ENCODE peak calls at places on chromosomes 6 and 20, in four cellular contexts. One of them, this sample, is unnamed.

GRCh38 chr6:79070206-79070825 is 7.7 kb downstream of the PHIP start:
- DNase-seq in Peyer's patch: no peak
- DNase-seq in fibroblast of lung: peak
- DNase-seq in stimulated activated CD8-positive, alpha-beta memory T cell treated with anti-CD3 and anti-CD28 coated beads, Interleukin-4, amount 100 ng/mL, for 1 hour: no peak
- DNase-seq in this sample: no peak

GRCh38 chr20:12113468-12114371 is 196.0 kb downstream of the BTBD3 start:
- DNase-seq in stimulated activated CD8-positive, alpha-beta memory T cell treated with anti-CD3 and anti-CD28 coated beads, Interleukin-4, amount 100 ng/mL, for 1 hour: no peak
- DNase-seq in Peyer's patch: no peak
- DNase-seq in fibroblast of lung: peak
- DNase-seq in this sample: peak

GRCh38 chr6:154868143-154868594 is 126.9 kb upstream of the TIAM2 start:
- DNase-seq in Peyer's patch: peak
- DNase-seq in fibroblast of lung: peak
- DNase-seq in stimulated activated CD8-positive, alpha-beta memory T cell treated with anti-CD3 and anti-CD28 coated beads, Interleukin-4, amount 100 ng/mL, for 1 hour: no peak
- DNase-seq in this sample: no peak

GRCh38 chr20:32727663-32728062 is 15.6 kb downstream of the COMMD7 start:
- DNase-seq in fibroblast of lung: peak
- DNase-seq in Peyer's patch: no peak
- DNase-seq in stimulated activated CD8-positive, alpha-beta memory T cell treated with anti-CD3 and anti-CD28 coated beads, Interleukin-4, amount 100 ng/mL, for 1 hour: no peak
- DNase-seq in this sample: no peak

GRCh38 chr6:78525961-78526360 is 341.4 kb upstream of the IRAK1BP1 start:
- DNase-seq in stimulated activated CD8-positive, alpha-beta memory T cell treated with anti-CD3 and anti-CD28 coated beads, Interleukin-4, amount 100 ng/mL, for 1 hour: no peak
- DNase-seq in fibroblast of lung: no peak
- DNase-seq in Peyer's patch: no peak
- DNase-seq in this sample: no peak

GRCh38 chr20:45701104-45701503 is 734 bp upstream of the WFDC13 start:
- DNase-seq in Peyer's patch: no peak
- DNase-seq in stimulated activated CD8-positive, alpha-beta memory T cell treated with anti-CD3 and anti-CD28 coated beads, Interleukin-4, amount 100 ng/mL, for 1 hour: no peak
- DNase-seq in fibroblast of lung: no peak
- DNase-seq in this sample: no peak

GRCh38 chr20:9054176-9054575 is 14.7 kb upstream of the PLCB4 start:
- DNase-seq in Peyer's patch: no peak
- DNase-seq in stimulated activated CD8-positive, alpha-beta memory T cell treated with anti-CD3 and anti-CD28 coated beads, Interleukin-4, amount 100 ng/mL, for 1 hour: no peak
- DNase-seq in fibroblast of lung: peak
- DNase-seq in this sample: no peak

GRCh38 chr6:8434727-8435092 is 635 bp downstream of the SLC35B3 start:
- DNase-seq in stimulated activated CD8-positive, alpha-beta memory T cell treated with anti-CD3 and anti-CD28 coated beads, Interleukin-4, amount 100 ng/mL, for 1 hour: no peak
- DNase-seq in fibroblast of lung: no peak
- DNase-seq in Peyer's patch: no peak
- DNase-seq in this sample: no peak

GRCh38 chr6:161462148-161462547 is 188.3 kb upstream of the AGPAT4 start:
- DNase-seq in stimulated activated CD8-positive, alpha-beta memory T cell treated with anti-CD3 and anti-CD28 coated beads, Interleukin-4, amount 100 ng/mL, for 1 hour: no peak
- DNase-seq in Peyer's patch: no peak
- DNase-seq in fibroblast of lung: peak
- DNase-seq in this sample: no peak

GRCh38 chr6:16486661-16487060 is 248.3 kb downstream of the GMPR start:
- DNase-seq in fibroblast of lung: no peak
- DNase-seq in Peyer's patch: no peak
- DNase-seq in stimulated activated CD8-positive, alpha-beta memory T cell treated with anti-CD3 and anti-CD28 coated beads, Interleukin-4, amount 100 ng/mL, for 1 hour: peak
- DNase-seq in this sample: no peak

GRCh38 chr6:122449084-122449483 is 22.5 kb downstream of the SERINC1 start:
- DNase-seq in Peyer's patch: no peak
- DNase-seq in stimulated activated CD8-positive, alpha-beta memory T cell treated with anti-CD3 and anti-CD28 coated beads, Interleukin-4, amount 100 ng/mL, for 1 hour: no peak
- DNase-seq in fibroblast of lung: no peak
- DNase-seq in this sample: no peak

GRCh38 chr6:33279971-33280511 is 3.1 kb downstream of the B3GALT4 start:
- DNase-seq in stimulated activated CD8-positive, alpha-beta memory T cell treated with anti-CD3 and anti-CD28 coated beads, Interleukin-4, amount 100 ng/mL, for 1 hour: no peak
- DNase-seq in Peyer's patch: no peak
- DNase-seq in fibroblast of lung: peak
- DNase-seq in this sample: no peak

GRCh38 chr20:51338692-51339440 is 203.7 kb downstream of the NFATC2 start:
- DNase-seq in Peyer's patch: no peak
- DNase-seq in fibroblast of lung: peak
- DNase-seq in stimulated activated CD8-positive, alpha-beta memory T cell treated with anti-CD3 and anti-CD28 coated beads, Interleukin-4, amount 100 ng/mL, for 1 hour: no peak
- DNase-seq in this sample: no peak

GRCh38 chr6:111468329-111469012 is 14.5 kb downstream of the REV3L start:
- DNase-seq in fibroblast of lung: peak
- DNase-seq in stimulated activated CD8-positive, alpha-beta memory T cell treated with anti-CD3 and anti-CD28 coated beads, Interleukin-4, amount 100 ng/mL, for 1 hour: no peak
- DNase-seq in Peyer's patch: no peak
- DNase-seq in this sample: no peak

GRCh38 chr6:14818422-14818884 is 427.4 kb upstream of the JARID2 start:
- DNase-seq in fibroblast of lung: no peak
- DNase-seq in Peyer's patch: peak
- DNase-seq in stimulated activated CD8-positive, alpha-beta memory T cell treated with anti-CD3 and anti-CD28 coated beads, Interleukin-4, amount 100 ng/mL, for 1 hour: no peak
- DNase-seq in this sample: no peak

GRCh38 chr20:38737887-38738286 is 10.4 kb upstream of the ACTR5 start:
- DNase-seq in fibroblast of lung: no peak
- DNase-seq in Peyer's patch: no peak
- DNase-seq in stimulated activated CD8-positive, alpha-beta memory T cell treated with anti-CD3 and anti-CD28 coated beads, Interleukin-4, amount 100 ng/mL, for 1 hour: no peak
- DNase-seq in this sample: no peak

GRCh38 chr6:42704251-42704936 is 18.0 kb downstream of the PRPH2 start:
- DNase-seq in stimulated activated CD8-positive, alpha-beta memory T cell treated with anti-CD3 and anti-CD28 coated beads, Interleukin-4, amount 100 ng/mL, for 1 hour: no peak
- DNase-seq in fibroblast of lung: no peak
- DNase-seq in Peyer's patch: peak
- DNase-seq in this sample: no peak

GRCh38 chr20:52047811-52048302 is 143.7 kb downstream of the ZFP64 start:
- DNase-seq in fibroblast of lung: peak
- DNase-seq in stimulated activated CD8-positive, alpha-beta memory T cell treated with anti-CD3 and anti-CD28 coated beads, Interleukin-4, amount 100 ng/mL, for 1 hour: no peak
- DNase-seq in Peyer's patch: no peak
- DNase-seq in this sample: no peak

GRCh38 chr6:104305206-104305605 is 554.5 kb downstream of the HACE1 start:
- DNase-seq in fibroblast of lung: no peak
- DNase-seq in Peyer's patch: no peak
- DNase-seq in stimulated activated CD8-positive, alpha-beta memory T cell treated with anti-CD3 and anti-CD28 coated beads, Interleukin-4, amount 100 ng/mL, for 1 hour: no peak
- DNase-seq in this sample: no peak

GRCh38 chr6:114009192-114009591 is 38.2 kb upstream of the HDAC2 start:
- DNase-seq in fibroblast of lung: no peak
- DNase-seq in Peyer's patch: no peak
- DNase-seq in stimulated activated CD8-positive, alpha-beta memory T cell treated with anti-CD3 and anti-CD28 coated beads, Interleukin-4, amount 100 ng/mL, for 1 hour: no peak
- DNase-seq in this sample: no peak

GRCh38 chr6:143498428-143498827 is 13.1 kb downstream of the FUCA2 start:
- DNase-seq in stimulated activated CD8-positive, alpha-beta memory T cell treated with anti-CD3 and anti-CD28 coated beads, Interleukin-4, amount 100 ng/mL, for 1 hour: no peak
- DNase-seq in fibroblast of lung: no peak
- DNase-seq in Peyer's patch: no peak
- DNase-seq in this sample: no peak

GRCh38 chr6:23027281-23027680 is 457.9 kb downstream of the HDGFL1 start:
- DNase-seq in stimulated activated CD8-positive, alpha-beta memory T cell treated with anti-CD3 and anti-CD28 coated beads, Interleukin-4, amount 100 ng/mL, for 1 hour: no peak
- DNase-seq in Peyer's patch: no peak
- DNase-seq in fibroblast of lung: peak
- DNase-seq in this sample: no peak

GRCh38 chr6:41286544-41287346 is at the start of gene TREM1:
- DNase-seq in stimulated activated CD8-positive, alpha-beta memory T cell treated with anti-CD3 and anti-CD28 coated beads, Interleukin-4, amount 100 ng/mL, for 1 hour: no peak
- DNase-seq in Peyer's patch: peak
- DNase-seq in fibroblast of lung: no peak
- DNase-seq in this sample: no peak

GRCh38 chr20:23602261-23602660 is 3.5 kb downstream of the CST9 start:
- DNase-seq in fibroblast of lung: no peak
- DNase-seq in Peyer's patch: no peak
- DNase-seq in stimulated activated CD8-positive, alpha-beta memory T cell treated with anti-CD3 and anti-CD28 coated beads, Interleukin-4, amount 100 ng/mL, for 1 hour: no peak
- DNase-seq in this sample: no peak

GRCh38 chr6:47256361-47256760 is 53.3 kb downstream of the TNFRSF21 start:
- DNase-seq in stimulated activated CD8-positive, alpha-beta memory T cell treated with anti-CD3 and anti-CD28 coated beads, Interleukin-4, amount 100 ng/mL, for 1 hour: no peak
- DNase-seq in Peyer's patch: no peak
- DNase-seq in fibroblast of lung: peak
- DNase-seq in this sample: no peak

GRCh38 chr6:99993533-99994251 is at the start of gene MCHR2:
- DNase-seq in fibroblast of lung: no peak
- DNase-seq in stimulated activated CD8-positive, alpha-beta memory T cell treated with anti-CD3 and anti-CD28 coated beads, Interleukin-4, amount 100 ng/mL, for 1 hour: no peak
- DNase-seq in Peyer's patch: no peak
- DNase-seq in this sample: no peak